ENCODE peak calls at places on chromosomes 7 and 10, in six cellular contexts. K is neural progenitor cell, P is keratinocyte, Y is PC-9, G is GM23248, F is MM.1S. U is an unnamed sample. For H3K79me2, the result is how much of the 10 kb centered on the place peaks cover.

GRCh38 chr7:100493476-100494264 is 9.9 kb downstream of the NYAP1 start:
- DNase-seq in K (peak), P (no peak), Y (no peak), G (no peak), F (peak), U (peak)

GRCh38 chr10:71581376-71581775 is 138.2 kb downstream of the C10orf105 start:
- DNase-seq in K (no peak), P (no peak), Y (no peak), G (no peak), F (no peak), U (no peak)

GRCh38 chr10:110512461-110513187 is 14.9 kb downstream of the DUSP5 start:
- DNase-seq in K (no peak), P (no peak), Y (no peak), G (peak), F (peak), U (no peak)

GRCh38 chr7:44894881-44895600 is 9.7 kb upstream of the PURB start:
- DNase-seq in K (no peak), P (no peak), Y (no peak), G (no peak), F (no peak), U (no peak)

GRCh38 chr10:62153191-62153590 is 115.5 kb downstream of the RTKN2 start:
- DNase-seq in K (no peak), P (no peak), Y (peak), G (peak), F (no peak), U (no peak)

GRCh38 chr10:24519950-24520349 is 203.7 kb downstream of the ARHGAP21 start:
- DNase-seq in K (peak), P (no peak), Y (no peak), G (no peak), F (no peak), U (no peak)

GRCh38 chr10:28054211-28054888 is 55.5 kb upstream of the ODAD2 start:
- DNase-seq in K (no peak), P (peak), Y (no peak), G (peak), F (no peak), U (no peak)

GRCh38 chr7:41893656-41894055 is 190.8 kb upstream of the INHBA start:
- DNase-seq in K (no peak), P (no peak), Y (no peak), G (no peak), F (no peak), U (no peak)

GRCh38 chr10:47346572-47347302 is 1.4 kb upstream of the RBP3 start:
- DNase-seq in K (no peak), P (no peak), Y (peak), G (no peak), F (no peak), U (no peak)

GRCh38 chr10:67818323-67818722 is 19.7 kb downstream of the DNAJC12 start:
- DNase-seq in K (no peak), P (no peak), Y (peak), G (peak), F (no peak), U (no peak)

GRCh38 chr10:52300599-52301277 is 13.3 kb upstream of the DKK1 start:
- DNase-seq in K (no peak), P (no peak), Y (no peak), G (no peak), F (no peak), U (no peak)

GRCh38 chr10:13115832-13116793 is 16.1 kb downstream of the OPTN start:
- DNase-seq in K (no peak), P (no peak), Y (no peak), G (no peak), F (no peak), U (no peak)

GRCh38 chr7:132641238-132641637 is 65.0 kb upstream of the PLXNA4 start:
- DNase-seq in K (no peak), P (no peak), Y (no peak), G (no peak), F (no peak), U (no peak)

GRCh38 chr10:6044651-6045599 is 17.2 kb downstream of the IL2RA start:
- DNase-seq in K (no peak), P (no peak), Y (no peak), G (no peak), F (no peak), U (peak)

GRCh38 chr10:23158370-23158769 is 33.7 kb upstream of the PTF1A start:
- DNase-seq in K (peak), P (no peak), Y (no peak), G (peak), F (peak), U (peak)

GRCh38 chr7:83492802-83493201 is 156.1 kb downstream of the SEMA3E start:
- DNase-seq in K (no peak), P (no peak), Y (no peak), G (no peak), F (no peak), U (no peak)

GRCh38 chr7:123735539-123735938 is 13.3 kb downstream of the WASL start:
- DNase-seq in K (no peak), P (no peak), Y (no peak), G (no peak), F (no peak), U (no peak)

GRCh38 chr7:123741940-123742339 is 6.9 kb downstream of the WASL start:
- DNase-seq in K (no peak), P (no peak), Y (no peak), G (no peak), F (no peak), U (no peak)

GRCh38 chr7:123738356-123738755 is 10.4 kb downstream of the WASL start:
- DNase-seq in K (no peak), P (no peak), Y (no peak), G (no peak), F (no peak), U (no peak)

GRCh38 chr7:123734498-123734897 is 14.3 kb downstream of the WASL start:
- DNase-seq in K (no peak), P (no peak), Y (no peak), G (no peak), F (no peak), U (no peak)

GRCh38 chr7:123738808-123739207 is 10.0 kb downstream of the WASL start:
- DNase-seq in K (no peak), P (no peak), Y (no peak), G (no peak), F (no peak), U (no peak)
- H3K79me2 ChIP-seq in K (half or more), P (half or more), Y (half or more), G (half or more), F (half or more), U (half or more)

GRCh38 chr10:124955872-124956271 is 13.9 kb downstream of the ZRANB1 start:
- DNase-seq in K (no peak), P (no peak), Y (no peak), G (no peak), F (no peak), U (no peak)

GRCh38 chr10:124955243-124955642 is 13.3 kb downstream of the ZRANB1 start:
- DNase-seq in K (no peak), P (no peak), Y (no peak), G (peak), F (no peak), U (no peak)

GRCh38 chr10:124953421-124953820 is 11.5 kb downstream of the ZRANB1 start:
- DNase-seq in K (no peak), P (no peak), Y (no peak), G (no peak), F (no peak), U (no peak)

GRCh38 chr10:124949543-124949942 is 7.6 kb downstream of the ZRANB1 start:
- DNase-seq in K (no peak), P (no peak), Y (no peak), G (peak), F (no peak), U (no peak)

GRCh38 chr10:124952123-124952522 is 10.2 kb downstream of the ZRANB1 start:
- DNase-seq in K (no peak), P (no peak), Y (no peak), G (no peak), F (no peak), U (no peak)
- H3K79me2 ChIP-seq in K (half or more), P (under half), Y (half or more), G (half or more), F (half or more), U (half or more)

DNA sequence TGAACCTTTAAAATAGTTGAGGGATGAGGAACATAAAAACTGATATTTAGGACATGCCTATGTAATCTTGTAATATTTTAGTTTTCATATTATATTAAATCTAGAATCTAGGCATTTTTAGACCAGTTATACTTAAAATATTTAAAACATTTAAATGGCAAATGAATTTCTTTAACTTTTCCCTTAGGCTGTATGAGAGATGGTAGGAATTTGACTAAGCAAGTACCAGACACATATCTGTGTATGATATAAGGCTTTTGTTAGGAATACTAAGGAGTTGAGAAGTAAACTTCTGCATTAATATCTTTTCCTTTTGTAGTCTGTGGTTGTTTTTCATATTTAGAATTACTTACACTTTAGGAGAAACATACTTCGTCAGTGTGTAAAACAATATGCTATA is 25.1 kb downstream of the SEPTIN7 start:
- DNase-seq in K (no peak), P (no peak), Y (no peak), G (no peak), F (no peak), U (no peak)
- H3K79me2 ChIP-seq in K (half or more), P (half or more), Y (half or more), G (half or more), F (half or more), U (half or more)

GRCh38 chr7:128752251-128752650 is 13.1 kb downstream of the CALU start:
- DNase-seq in K (no peak), P (no peak), Y (no peak), G (no peak), F (no peak), U (no peak)
- H3K79me2 ChIP-seq in K (half or more), P (half or more), Y (under half), G (half or more), F (half or more), U (under half)

GRCh38 chr7:12690041-12690878 is 2.8 kb downstream of the ARL4A start:
- DNase-seq in K (no peak), P (no peak), Y (no peak), G (no peak), F (no peak), U (no peak)
- H3K79me2 ChIP-seq in K (half or more), P (under half), Y (under half), G (under half), F (under half), U (under half)